ENCODE peak calls at places on chromosomes 11 and 22, in nine cellular contexts. P is lower lobe of right lung, L is esophagus squamous epithelium, M is A549, R is epithelial cell of esophagus, O is cardiac muscle cell, E is left ventricle myocardium inferior, W is AG09309, B is fibroblast of pulmonary artery. Y is an unnamed sample.

GRCh38 chr22:45656577-45656976 is 15.1 kb upstream of the ATXN10 start:
- DNase-seq in M (no peak), L (no peak), W (no peak), P (no peak), O (no peak), R (no peak), B (no peak), E (no peak), Y (no peak)

GRCh38 chr22:17705565-17706450 is 67.3 kb downstream of the BCL2L13 start:
- DNase-seq in M (no peak), L (no peak), B (no peak), R (peak; percentile 54), P (no peak), O (no peak), W (no peak), E (no peak), Y (no peak)

GRCh38 chr11:79437274-79437980 is 3.4 kb downstream of the TENM4 start:
- DNase-seq in P (peak; percentile 65), B (no peak), E (peak; percentile 76), M (no peak), W (no peak), L (no peak), R (peak; percentile 59), O (peak; percentile 89), Y (no peak)

GRCh38 chr11:4551346-4551979 is 6.5 kb downstream of the OR52M1 start:
- DNase-seq in W (no peak), B (peak; percentile 4), L (no peak), P (no peak), M (peak; percentile 19), E (no peak), R (peak; percentile 38), O (no peak), Y (peak; percentile 12)

GRCh38 chr11:116650052-116650451 is 122.7 kb downstream of the BUD13 start:
- DNase-seq in R (no peak), O (no peak), L (no peak), W (no peak), E (no peak), B (no peak), M (no peak), P (no peak), Y (no peak)

GRCh38 chr11:121451178-121451981 is 734 bp upstream of the SORL1 start:
- DNase-seq in O (no peak), R (no peak), P (no peak), E (no peak), M (no peak), L (no peak), W (no peak), B (no peak), Y (peak; percentile 56)

GRCh38 chr22:38074181-38075104 is 9.5 kb downstream of the SLC16A8 start:
- DNase-seq in O (no peak), R (peak; percentile 41), W (no peak), M (no peak), B (peak; percentile 58), L (no peak), E (no peak), P (no peak), Y (no peak)

GRCh38 chr11:83609181-83609580 is 323.0 kb upstream of the CCDC90B start:
- DNase-seq in L (no peak), B (no peak), E (no peak), W (no peak), O (no peak), M (no peak), R (no peak), P (no peak), Y (no peak)

GRCh38 chr11:506238-506949 is 648 bp downstream of the RNH1 start:
- DNase-seq in M (peak; percentile 99), E (peak; percentile 98), L (peak; percentile 80), R (peak; percentile 98), W (peak; percentile 91), B (peak; percentile 99), P (peak; percentile 99), O (peak; percentile 98), Y (peak; percentile 99)

GRCh38 chr11:504994-505344 is 2.1 kb downstream of the RNH1 start:
- DNase-seq in R (no peak), O (no peak), W (no peak), L (no peak), P (no peak), B (no peak), E (no peak), M (no peak), Y (no peak)

GRCh38 chr11:503179-503981 is 3.7 kb downstream of the RNH1 start:
- DNase-seq in E (peak; percentile 59), B (peak; percentile 76), O (no peak), W (no peak), M (no peak), L (no peak), P (peak; percentile 86), R (no peak), Y (peak; percentile 81)

GRCh38 chr11:502288-503178 is 4.5 kb downstream of the RNH1 start:
- DNase-seq in R (no peak), L (no peak), P (no peak), E (no peak), M (no peak), W (no peak), O (no peak), B (no peak), Y (no peak)

DNA sequence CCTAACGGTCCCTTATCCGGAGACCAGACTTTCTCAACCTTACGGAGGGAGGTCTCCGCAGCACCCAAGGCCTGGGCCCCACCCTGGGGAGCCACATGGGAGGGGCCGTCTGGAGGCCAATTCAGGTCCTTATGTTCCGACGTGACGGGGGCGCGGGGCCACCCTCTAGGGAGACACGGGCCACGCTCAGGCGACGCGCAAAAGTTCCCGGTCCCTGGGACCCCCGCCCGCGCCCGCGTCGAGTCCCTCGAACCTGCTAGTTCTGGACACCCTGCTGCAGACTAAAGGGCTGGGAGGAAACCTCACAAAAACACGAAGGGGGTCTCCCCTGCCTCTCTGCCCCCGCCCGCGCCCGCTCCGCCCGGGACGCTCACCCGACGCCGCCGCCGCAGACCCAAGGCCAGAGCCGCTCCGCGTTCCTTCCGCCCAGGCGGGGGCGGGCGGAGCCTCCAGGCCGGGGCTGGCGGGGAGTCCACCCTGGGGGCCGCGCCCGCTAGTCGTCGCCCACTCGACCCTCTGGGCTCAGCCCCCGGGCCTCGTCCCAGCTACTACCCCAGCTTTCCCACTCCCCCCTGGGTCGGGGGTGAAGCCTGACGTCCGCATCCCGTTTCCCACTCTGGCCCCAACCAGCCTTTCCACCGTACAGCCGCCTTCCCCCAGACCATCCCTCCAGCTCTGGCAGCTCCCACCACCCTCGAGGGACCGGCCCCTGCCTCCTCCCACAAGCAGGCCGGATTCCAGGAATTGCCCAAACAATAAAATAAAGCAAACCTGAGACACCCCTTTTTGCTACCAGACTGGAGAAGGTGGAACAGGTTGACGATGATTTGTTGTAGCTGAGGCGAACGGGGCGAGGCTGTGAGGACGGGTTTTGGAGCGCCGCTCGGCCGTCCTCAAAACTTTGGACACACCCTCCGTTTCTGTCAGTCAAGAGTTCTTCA is 2.7 kb downstream of the RNH1 start:
- DNase-seq in L (no peak), M (no peak), E (peak; percentile 53), P (peak; percentile 72), O (no peak), R (peak; percentile 86), B (peak; percentile 69), W (no peak), Y (peak; percentile 58)
- H3K4me3 ChIP-seq in L (peak overlapping the region; percentile 38), M (peak overlapping the region; percentile 83), E (peak overlapping the region; percentile 86), P (peak overlapping the region; percentile 82), O (no peak overlapping the region), R (peak overlapping the region; percentile 81), B (peak overlapping the region; percentile 94), W (peak overlapping the region; percentile 76), Y (peak overlapping the region; percentile 90)

GRCh38 chr11:11622772-11623531 is 1.1 kb upstream of the GALNT18 start:
- DNase-seq in W (no peak), P (no peak), R (no peak), O (no peak), M (no peak), B (no peak), L (no peak), E (no peak), Y (no peak)

GRCh38 chr11:11620966-11621880 is 582 bp downstream of the GALNT18 start:
- DNase-seq in E (peak; percentile 58), B (no peak), O (peak; percentile 32), M (peak; percentile 32), W (no peak), L (no peak), R (peak; percentile 51), P (peak; percentile 55), Y (peak; percentile 72)

GRCh38 chr11:11620251-11620965 is 1.4 kb downstream of the GALNT18 start:
- DNase-seq in R (peak; percentile 68), L (no peak), W (no peak), O (peak; percentile 48), B (no peak), E (peak; percentile 55), P (peak; percentile 73), M (peak; percentile 58), Y (peak; percentile 26)

GRCh38 chr11:11624206-11624605 is 2.4 kb upstream of the GALNT18 start:
- DNase-seq in O (no peak), R (no peak), L (no peak), P (no peak), W (no peak), E (no peak), M (no peak), B (no peak), Y (no peak)

DNA sequence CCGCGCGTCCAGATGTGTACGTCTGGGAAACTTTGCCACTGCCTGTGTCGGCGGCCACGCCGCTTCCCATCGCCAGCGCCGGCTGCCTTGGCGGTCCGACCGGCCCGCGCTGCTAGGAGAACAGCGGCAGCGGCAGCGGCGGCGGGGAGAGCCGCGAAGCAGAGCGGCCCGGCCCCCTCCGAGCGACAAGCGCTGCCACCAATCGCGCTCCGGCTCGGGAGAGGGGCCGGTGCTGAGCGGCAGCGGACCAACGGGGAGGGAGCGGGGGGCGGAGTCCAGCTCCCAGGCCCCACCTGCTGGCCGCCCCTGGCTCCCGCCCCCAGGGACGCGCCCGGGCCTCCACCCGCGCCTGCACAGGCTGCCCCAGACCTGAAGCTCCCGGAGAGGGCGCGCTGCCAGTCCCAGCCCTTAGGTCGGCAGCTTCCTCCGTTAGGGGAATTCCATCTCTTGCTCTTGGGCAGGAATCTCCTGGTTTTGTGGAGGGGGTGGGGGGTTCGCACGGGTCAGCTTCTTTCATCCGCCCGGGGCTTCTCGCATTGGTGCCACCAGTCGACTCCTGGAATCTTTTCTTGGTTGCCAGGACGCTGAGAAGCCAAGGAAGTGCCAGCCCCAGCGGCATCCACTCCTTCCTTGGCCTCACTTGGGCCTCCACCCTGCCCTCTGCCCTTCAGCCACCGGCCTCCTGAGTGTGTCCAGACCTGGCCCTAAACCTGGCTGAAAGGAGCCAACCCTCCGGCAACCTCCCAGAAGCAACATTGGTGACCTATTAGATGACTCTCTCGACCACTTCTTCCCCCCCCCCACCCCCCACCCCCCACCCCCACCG is at the start of gene GALNT18:
- DNase-seq in L (no peak), B (peak; percentile 89), R (peak; percentile 98), E (peak; percentile 94), O (peak; percentile 98), P (peak; percentile 92), W (peak; percentile 64), M (peak; percentile 94), Y (peak; percentile 95)
- TF ChIP-seq CTCF in L (peak; percentile 55), B (no peak), R (peak; percentile 35), E (peak; percentile 67), O (peak; percentile 43), P (peak; percentile 51), W (peak; percentile 23), M (peak; percentile 26), Y (peak; percentile 26)

GRCh38 chr11:45374130-45374529 is 88.0 kb upstream of the SYT13 start:
- DNase-seq in R (no peak), B (no peak), E (no peak), P (no peak), L (no peak), W (no peak), O (no peak), M (no peak), Y (no peak)

GRCh38 chr11:45373506-45373905 is 87.4 kb upstream of the SYT13 start:
- DNase-seq in L (no peak), E (no peak), R (no peak), W (no peak), B (no peak), P (no peak), O (no peak), M (no peak), Y (no peak)

GRCh38 chr11:45368697-45369096 is 82.6 kb upstream of the SYT13 start:
- DNase-seq in L (no peak), B (no peak), O (no peak), M (no peak), E (no peak), W (no peak), R (no peak), P (no peak), Y (no peak)

GRCh38 chr11:45369294-45369693 is 83.2 kb upstream of the SYT13 start:
- DNase-seq in W (no peak), E (no peak), O (no peak), M (no peak), R (no peak), L (no peak), B (no peak), P (no peak), Y (no peak)

DNA sequence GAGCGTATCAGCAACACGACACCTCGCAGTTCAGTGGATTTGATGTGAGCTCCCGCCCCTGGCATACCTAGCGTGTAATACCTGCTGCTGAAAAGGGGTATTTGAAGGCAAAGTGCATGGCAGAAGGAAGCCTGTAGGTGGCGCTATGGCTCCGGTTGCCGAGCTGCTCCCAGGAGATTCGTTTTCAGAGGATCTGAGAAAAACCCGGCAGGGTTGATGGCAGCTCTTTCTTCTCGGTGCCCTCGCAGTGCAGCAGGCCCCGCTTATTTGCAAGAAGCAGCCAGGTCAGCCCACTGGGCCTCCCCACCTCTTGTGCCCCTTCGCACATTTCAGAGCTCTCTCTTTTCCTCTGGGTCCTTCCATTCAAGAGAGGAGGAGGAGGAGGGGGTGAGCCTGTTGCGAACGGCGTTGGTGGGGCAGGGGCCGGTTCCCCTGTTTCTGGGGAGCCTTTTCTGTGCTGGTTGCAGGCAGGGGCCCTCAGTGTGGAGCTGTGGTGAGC is 85.2 kb upstream of the SYT13 start:
- DNase-seq in W (peak; percentile 18), B (peak; percentile 74), P (peak; percentile 70), R (peak; percentile 63), O (peak; percentile 88), L (no peak), M (peak; percentile 68), E (peak; percentile 57), Y (peak; percentile 69)
- H3K4me3 ChIP-seq in W (no peak overlapping the region), B (no peak overlapping the region), P (peak overlapping the region; percentile 23), R (no peak overlapping the region), O (no peak overlapping the region), L (no peak overlapping the region), M (no peak overlapping the region), E (peak overlapping the region; percentile 32), Y (no peak overlapping the region)

GRCh38 chr11:10898763-10899541 is 41.1 kb upstream of the ZBED5 start:
- DNase-seq in W (no peak), E (no peak), L (no peak), R (no peak), P (peak; percentile 62), M (no peak), B (no peak), O (no peak), Y (no peak)

GRCh38 chr11:10896493-10896892 is 38.6 kb upstream of the ZBED5 start:
- DNase-seq in L (no peak), O (no peak), M (no peak), W (no peak), B (no peak), P (no peak), E (no peak), R (no peak), Y (no peak)

GRCh38 chr11:10895285-10895684 is 37.4 kb upstream of the ZBED5 start:
- DNase-seq in W (no peak), B (no peak), M (no peak), P (no peak), L (no peak), R (no peak), O (no peak), E (no peak), Y (no peak)

GRCh38 chr11:10898003-10898762 is 40.3 kb upstream of the ZBED5 start:
- DNase-seq in W (no peak), R (no peak), B (no peak), L (no peak), E (no peak), O (no peak), M (no peak), P (no peak), Y (no peak)

GRCh38 chr11:10897150-10897549 is 39.3 kb upstream of the ZBED5 start:
- DNase-seq in P (no peak), O (peak; percentile 18), E (no peak), W (no peak), M (no peak), B (no peak), R (no peak), L (no peak), Y (no peak)
- TF ChIP-seq CTCF in P (no peak), O (no peak), E (no peak), W (no peak), M (no peak), B (no peak), R (no peak), L (no peak), Y (no peak)